ENCODE peak calls at places on chromosomes 11 and 22, in seven cellular contexts. L, Y, N, D, H, E and R are unnamed samples.

GRCh38 chr11:103266167-103266831 is 157.1 kb downstream of the DYNC2H1 start:
- DNase-seq in L (no peak), Y (no peak), N (peak; percentile 48), D (no peak), H (no peak), E (no peak), R (no peak)

GRCh38 chr22:49877642-49878041 is 24.0 kb downstream of the ZBED4 start:
- DNase-seq in L (no peak), Y (no peak), N (no peak), D (no peak), H (peak; percentile 22), E (no peak), R (no peak)

GRCh38 chr11:111387318-111387863 is 8.3 kb upstream of the POU2AF1 start:
- DNase-seq in L (no peak), Y (peak; percentile 90), N (peak; percentile 58), D (peak; percentile 86), H (no peak), E (no peak), R (no peak)

GRCh38 chr11:74966651-74967050 is 17.6 kb downstream of the SPCS2 start:
- DNase-seq in L (no peak), Y (no peak), N (no peak), D (no peak), H (no peak), E (no peak), R (no peak)

GRCh38 chr11:100719362-100719761 is 32.3 kb downstream of the ARHGAP42 start:
- DNase-seq in L (no peak), Y (no peak), N (no peak), D (no peak), H (no peak), E (no peak), R (peak; percentile 33)

GRCh38 chr11:131486937-131487336 is 116.5 kb downstream of the NTM start:
- DNase-seq in L (no peak), Y (no peak), N (no peak), D (no peak), H (no peak), E (no peak), R (no peak)

GRCh38 chr22:24834845-24835570 is 29.0 kb downstream of the SGSM1 start:
- DNase-seq in L (no peak), Y (no peak), N (no peak), D (no peak), H (peak; percentile 10), E (no peak), R (peak; percentile 32)

GRCh38 chr11:57255618-57256017 is 18.6 kb upstream of the APLNR start:
- DNase-seq in L (no peak), Y (no peak), N (no peak), D (no peak), H (no peak), E (no peak), R (no peak)

GRCh38 chr11:126589492-126589803 is 234.0 kb downstream of the ST3GAL4 start:
- DNase-seq in L (no peak), Y (no peak), N (no peak), D (no peak), H (no peak), E (no peak), R (no peak)

GRCh38 chr22:45051419-45051818 is 41.6 kb upstream of the PHF21B start:
- DNase-seq in L (no peak), Y (no peak), N (no peak), D (no peak), H (no peak), E (no peak), R (no peak)

GRCh38 chr11:73198677-73199076 is 19.4 kb upstream of the P2RY2 start:
- DNase-seq in L (no peak), Y (peak; percentile 0), N (peak; percentile 58), D (no peak), H (no peak), E (no peak), R (no peak)

GRCh38 chr11:120329556-120329955 is 4.5 kb downstream of the TLCD5 start:
- DNase-seq in L (no peak), Y (no peak), N (no peak), D (no peak), H (no peak), E (no peak), R (no peak)

GRCh38 chr22:27997538-27997937 is 78.5 kb upstream of the PITPNB start:
- DNase-seq in L (no peak), Y (no peak), N (no peak), D (no peak), H (peak; percentile 68), E (no peak), R (no peak)

GRCh38 chr11:44726278-44727113 is at the start of gene TSPAN18:
- DNase-seq in L (peak; percentile 45), Y (no peak), N (peak; percentile 6), D (no peak), H (peak; percentile 83), E (peak; percentile 13), R (no peak)

GRCh38 chr22:43078522-43078921 is 10.7 kb downstream of the TTLL1 start:
- DNase-seq in L (no peak), Y (peak; percentile 78), N (no peak), D (no peak), H (no peak), E (no peak), R (no peak)

GRCh38 chr11:7575841-7576451 is 62.1 kb downstream of the PPFIBP2 start:
- DNase-seq in L (no peak), Y (peak; percentile 78), N (peak; percentile 80), D (peak; percentile 62), H (no peak), E (no peak), R (peak; percentile 70)

GRCh38 chr11:2563216-2564007 is 118.6 kb downstream of the KCNQ1 start:
- DNase-seq in L (no peak), Y (no peak), N (no peak), D (no peak), H (peak; percentile 54), E (no peak), R (no peak)

GRCh38 chr11:17561111-17561415 is 14.0 kb downstream of the OTOG start:
- DNase-seq in L (peak; percentile 7), Y (no peak), N (no peak), D (no peak), H (no peak), E (no peak), R (no peak)

GRCh38 chr11:57873196-57873911 is 111.8 kb downstream of the CTNND1 start:
- DNase-seq in L (no peak), Y (no peak), N (no peak), D (no peak), H (no peak), E (no peak), R (no peak)

GRCh38 chr22:23249506-23250423 is 69.5 kb downstream of the BCR start:
- DNase-seq in L (no peak), Y (no peak), N (no peak), D (no peak), H (no peak), E (no peak), R (no peak)

GRCh38 chr11:110362916-110363574 is 66.6 kb upstream of the RDX start:
- DNase-seq in L (no peak), Y (no peak), N (peak; percentile 60), D (no peak), H (no peak), E (no peak), R (no peak)

GRCh38 chr11:61869636-61870428 is 21.5 kb downstream of the FADS3 start:
- DNase-seq in L (no peak), Y (no peak), N (no peak), D (no peak), H (no peak), E (no peak), R (peak; percentile 34)
- TF ChIP-seq POLR2A in L (no peak), Y (no peak), N (no peak), D (no peak), H (no peak), E (peak; percentile 27), R (no peak)

DNA sequence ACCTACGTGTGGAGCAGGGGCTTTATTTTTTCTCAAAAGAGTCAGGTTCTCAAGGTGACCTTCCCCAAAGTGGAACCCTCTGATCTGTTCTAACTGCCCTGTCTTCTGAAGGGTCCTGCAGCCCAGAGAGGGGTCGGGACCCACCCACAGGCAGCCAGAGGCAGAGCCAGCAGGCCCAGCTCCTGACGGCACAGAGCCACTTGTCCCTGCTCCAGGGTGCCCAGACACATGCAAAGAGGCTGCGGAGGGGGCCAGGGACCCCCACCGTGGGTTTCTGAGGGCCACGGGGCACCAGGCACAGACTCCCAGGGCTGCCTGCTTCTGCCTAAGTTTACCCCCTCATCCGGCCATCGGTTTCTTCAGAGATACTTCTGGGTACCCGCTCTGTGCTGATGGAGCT is 37.1 kb downstream of the FLRT1 start:
- DNase-seq in L (no peak), Y (no peak), N (no peak), D (no peak), H (no peak), E (no peak), R (no peak)
- H3K27me3 ChIP-seq in L (no peaks in the 10 kb centered on the region), Y (no peaks in the 10 kb centered on the region), N (no peaks in the 10 kb centered on the region), D (no peaks in the 10 kb centered on the region), H (no peaks in the 10 kb centered on the region), E (no peaks in the 10 kb centered on the region), R (no peaks in the 10 kb centered on the region)

DNA sequence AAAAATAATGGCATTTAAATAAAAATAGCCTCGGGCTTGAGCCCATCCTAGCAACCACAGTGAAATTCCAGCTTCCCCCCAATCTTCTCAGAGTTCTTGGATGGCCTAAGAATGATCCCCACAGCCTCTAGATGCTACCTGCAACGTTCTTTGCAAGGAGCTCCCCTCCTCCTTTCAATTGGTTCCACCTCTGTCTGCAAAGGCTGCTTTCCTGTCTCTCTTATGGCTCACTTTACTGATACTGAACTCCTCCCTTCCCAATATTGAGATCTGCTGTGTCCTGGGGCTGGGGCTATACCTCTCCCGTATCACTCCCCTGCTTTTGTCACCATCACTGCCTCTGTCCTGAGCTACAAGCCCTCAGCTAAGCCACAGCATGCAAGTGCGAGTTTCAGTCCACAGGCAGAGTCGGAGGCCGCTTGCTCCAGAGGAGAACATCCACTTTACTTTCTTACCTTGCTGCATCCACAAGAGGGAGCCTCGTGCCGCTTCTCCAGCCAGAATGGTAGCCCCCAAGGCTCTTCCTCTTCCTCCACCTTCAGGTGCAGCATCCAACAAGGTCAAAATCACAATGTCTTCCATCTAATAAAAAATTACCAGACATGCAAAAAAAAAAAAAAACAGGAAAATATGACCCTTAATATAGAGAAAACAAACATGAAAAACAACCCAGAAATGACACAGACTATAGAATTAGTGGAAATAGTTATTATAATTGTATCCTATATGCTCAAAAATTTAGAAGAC is 48.6 kb upstream of the TMEM45B start:
- DNase-seq in L (no peak), Y (peak; percentile 37), N (peak; percentile 49), D (no peak), H (no peak), E (no peak), R (peak; percentile 37)
- TF ChIP-seq CTCF in L (peak; percentile 37), Y (peak; percentile 46), N (no peak), D (no peak), H (no peak), E (peak; percentile 36), R (no peak)

DNA sequence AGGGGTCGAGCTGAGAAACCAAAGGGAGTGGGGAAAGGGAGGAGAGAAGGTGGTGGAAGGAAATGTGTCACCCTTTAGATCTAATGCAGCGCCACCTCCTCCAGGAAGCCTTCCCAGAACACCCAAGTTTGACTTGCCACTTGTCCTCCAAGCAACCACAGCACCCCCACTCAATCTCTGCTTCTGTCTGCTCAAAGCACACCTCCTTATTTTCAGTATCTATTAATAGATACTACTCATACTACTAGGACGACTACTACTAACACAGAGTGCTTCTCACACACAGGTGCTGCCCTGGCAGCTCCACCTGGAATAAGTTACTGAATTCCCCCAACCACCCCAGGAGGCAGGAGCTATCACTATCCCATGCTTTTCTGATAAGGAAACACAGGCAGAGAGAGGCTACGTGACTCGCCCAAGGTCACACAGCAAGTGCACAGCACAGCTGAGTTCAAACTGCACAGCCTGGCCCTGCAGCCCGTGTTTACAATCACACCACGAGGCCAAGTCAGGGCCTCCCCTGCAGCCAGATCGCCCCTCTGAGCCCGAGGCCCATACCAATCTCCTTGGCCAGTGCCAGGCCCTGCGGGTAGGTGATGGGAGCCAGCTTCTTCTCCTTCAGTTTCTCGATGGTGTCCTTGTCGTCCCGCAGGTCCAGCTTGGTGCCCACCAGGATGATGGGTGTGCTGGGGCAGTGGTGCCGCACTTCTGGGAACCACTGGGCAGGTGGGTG is 13.2 kb downstream of the RAC2 start:
- DNase-seq in L (no peak), Y (peak; percentile 47), N (no peak), D (no peak), H (peak; percentile 71), E (peak; percentile 61), R (peak; percentile 84)
- TF ChIP-seq POLR2A in L (no peak), Y (no peak), N (no peak), D (no peak), H (no peak), E (peak; percentile 41), R (no peak)